ENCODE peak calls at places on chromosome 16, in eight cellular contexts. B is mammary epithelial cell, Z is psoas muscle, K is heart right ventricle, V is colonic mucosa, M is A549, I is gastrocnemius medialis, O is IMR-90. T is an unnamed sample.

GRCh38 chr16:51137097-51137496 is 14.0 kb downstream of the SALL1 start:
- DNase-seq in B (no peak), Z (no peak), K (no peak), V (no peak), M (no peak), I (no peak), O (no peak), T (no peak)

GRCh38 chr16:82082543-82083244 is 47.6 kb downstream of the HSD17B2 start:
- DNase-seq in B (peak; percentile 80), Z (no peak), K (no peak), V (no peak), M (peak; percentile 15), I (no peak), O (peak; percentile 52), T (no peak)

GRCh38 chr16:88302666-88303065 is 80.1 kb upstream of the ZNF469 start:
- DNase-seq in B (no peak), Z (peak; percentile 24), K (no peak), V (no peak), M (no peak), I (no peak), O (no peak), T (peak; percentile 37)

GRCh38 chr16:11843861-11844260 is 7.5 kb downstream of the RSL1D1 start:
- DNase-seq in B (no peak), Z (no peak), K (no peak), V (no peak), M (no peak), I (no peak), O (no peak), T (no peak)

GRCh38 chr16:8583199-8583598 is 7.1 kb downstream of the TMEM114 start:
- DNase-seq in B (peak; percentile 27), Z (no peak), K (no peak), V (no peak), M (no peak), I (no peak), O (peak; percentile 66), T (no peak)

GRCh38 chr16:10988164-10988803 is 43.9 kb downstream of the CLEC16A start:
- DNase-seq in B (no peak), Z (no peak), K (no peak), V (no peak), M (no peak), I (no peak), O (no peak), T (peak; percentile 64)

GRCh38 chr16:14458576-14458975 is 171.5 kb downstream of the PARN start:
- DNase-seq in B (no peak), Z (no peak), K (no peak), V (no peak), M (no peak), I (peak; percentile 57), O (no peak), T (no peak)

GRCh38 chr16:2486645-2487516 is 12.0 kb downstream of the TBC1D24 start:
- DNase-seq in B (no peak), Z (peak; percentile 79), K (peak; percentile 59), V (peak; percentile 64), M (no peak), I (peak; percentile 41), O (peak; percentile 23), T (peak; percentile 80)

GRCh38 chr16:88854306-88855111 is 2.2 kb downstream of the GALNS start:
- DNase-seq in B (no peak), Z (no peak), K (no peak), V (no peak), M (no peak), I (no peak), O (no peak), T (no peak)

GRCh38 chr16:22099256-22099975 is 7.1 kb downstream of the VWA3A start:
- DNase-seq in B (no peak), Z (no peak), K (no peak), V (no peak), M (no peak), I (no peak), O (no peak), T (no peak)

GRCh38 chr16:85361441-85362118 is 249.3 kb upstream of the CIBAR2 start:
- DNase-seq in B (no peak), Z (no peak), K (peak; percentile 62), V (peak; percentile 71), M (no peak), I (no peak), O (no peak), T (peak; percentile 85)

GRCh38 chr16:12084436-12084835 is 107.9 kb downstream of the SNX29 start:
- DNase-seq in B (no peak), Z (no peak), K (no peak), V (no peak), M (no peak), I (no peak), O (no peak), T (no peak)

GRCh38 chr16:58026139-58026704 is 668 bp downstream of the MMP15 start:
- DNase-seq in B (peak; percentile 59), Z (peak; percentile 80), K (peak; percentile 73), V (peak; percentile 55), M (peak; percentile 64), I (peak; percentile 34), O (peak; percentile 17), T (peak; percentile 82)

GRCh38 chr16:56600398-56600999 is 7.9 kb upstream of the MT2A start:
- DNase-seq in B (peak; percentile 48), Z (peak; percentile 28), K (no peak), V (no peak), M (peak; percentile 69), I (no peak), O (peak; percentile 66), T (no peak)

GRCh38 chr16:85924675-85925074 is 25.7 kb downstream of the IRF8 start:
- DNase-seq in B (peak; percentile 70), Z (no peak), K (no peak), V (no peak), M (no peak), I (no peak), O (no peak), T (no peak)

GRCh38 chr16:89711601-89712475 is 8.9 kb downstream of the VPS9D1 start:
- DNase-seq in B (peak; percentile 37), Z (no peak), K (peak; percentile 50), V (peak; percentile 68), M (peak; percentile 81), I (no peak), O (peak; percentile 50), T (peak; percentile 84)

GRCh38 chr16:89981414-89981813 is 32.9 kb downstream of the DEF8 start:
- DNase-seq in B (no peak), Z (no peak), K (no peak), V (no peak), M (no peak), I (no peak), O (no peak), T (no peak)

GRCh38 chr16:89862732-89863131 is 10.7 kb upstream of the TCF25 start:
- DNase-seq in B (no peak), Z (no peak), K (no peak), V (no peak), M (no peak), I (no peak), O (no peak), T (no peak)

GRCh38 chr16:71894921-71895678 is at the start of gene IST1:
- DNase-seq in B (peak; percentile 98), Z (peak; percentile 99), K (peak; percentile 98), V (peak; percentile 97), M (peak; percentile 99), I (peak; percentile 98), O (peak; percentile 99), T (peak; percentile 99)

DNA sequence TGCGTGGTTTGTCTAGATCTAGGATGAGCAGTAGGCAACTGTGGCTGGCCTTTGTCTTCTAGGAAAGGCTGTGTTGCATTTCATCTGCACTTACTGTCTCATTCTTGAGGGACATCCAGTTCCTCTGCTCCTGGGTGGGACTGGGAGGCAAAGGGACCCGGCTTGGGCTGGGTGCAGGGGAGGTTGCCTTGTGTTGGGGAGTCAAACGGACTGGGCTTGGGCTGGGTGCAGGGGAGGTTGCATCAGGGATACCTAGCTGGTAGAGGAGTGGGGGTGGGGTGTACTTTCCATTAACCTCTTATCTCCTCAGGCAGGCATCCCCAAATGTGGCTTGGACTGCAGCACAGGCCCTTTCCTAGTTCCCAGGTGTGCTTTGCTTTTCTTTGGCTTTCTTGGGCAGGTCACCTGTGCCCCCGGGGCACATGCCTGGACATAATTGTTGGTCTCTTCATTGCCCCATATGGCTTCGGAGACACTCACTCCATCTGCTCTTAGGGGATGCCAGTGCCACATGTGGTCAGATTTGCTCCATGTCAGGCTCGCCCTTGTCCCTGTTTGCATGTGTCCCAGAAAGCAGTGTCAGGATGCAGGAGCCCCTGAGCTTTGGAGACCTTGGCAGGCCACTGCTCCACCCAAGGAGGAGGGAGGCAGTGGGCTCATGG is 1682.9 kb downstream of the TP53TG3F start:
- DNase-seq in B (no peak), Z (no peak), K (no peak), V (no peak), M (no peak), I (no peak), O (no peak), T (no peak)
- H3K9me3 ChIP-seq in B (peaks cover 3% of the 10 kb centered on the region), Z (no peaks in the 10 kb centered on the region), K (peaks cover 22% of the 10 kb centered on the region), V (no peaks in the 10 kb centered on the region), M (peaks cover 5% of the 10 kb centered on the region), I (no peaks in the 10 kb centered on the region), O (peaks cover 48% of the 10 kb centered on the region), T (peaks cover 65% of the 10 kb centered on the region)

DNA sequence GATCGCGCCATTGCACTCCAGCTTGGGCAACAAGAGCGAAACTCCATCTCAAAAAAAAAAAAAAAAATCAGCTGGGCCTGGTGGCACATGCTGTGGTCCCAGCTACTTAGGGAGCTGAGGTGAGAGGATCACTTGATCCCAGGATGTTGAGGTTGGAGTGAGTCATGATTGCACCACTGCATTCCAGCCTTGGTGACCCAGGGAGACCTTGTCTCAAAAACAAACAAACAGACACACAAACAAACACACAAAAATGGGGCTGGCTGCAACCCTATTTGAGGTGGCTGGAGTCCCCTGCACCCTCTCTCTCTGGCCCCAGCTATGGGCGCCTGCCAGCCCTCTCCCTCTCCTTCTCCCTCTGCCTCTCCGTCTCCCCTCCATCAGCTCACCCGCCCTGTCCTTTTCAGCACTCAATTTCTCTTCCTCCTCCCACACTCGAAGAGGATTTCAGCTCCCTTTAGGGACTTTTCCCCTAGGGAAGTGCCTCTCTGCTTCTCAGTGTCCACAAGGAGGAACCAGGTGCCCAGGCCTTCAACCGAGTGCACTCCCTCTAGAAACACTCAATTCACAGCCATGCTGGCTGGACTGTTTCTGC is 17.5 kb upstream of the TFAP4 start:
- DNase-seq in B (peak; percentile 78), Z (peak; percentile 69), K (no peak), V (no peak), M (peak; percentile 95), I (peak; percentile 47), O (peak; percentile 66), T (no peak)
- TF ChIP-seq CTCF in B (peak; percentile 50), Z (no peak), K (no peak), V (no peak), M (no peak), I (no peak), O (peak; percentile 49), T (no peak)

GRCh38 chr16:27729516-27730304 is 179.8 kb downstream of the KATNIP start:
- DNase-seq in B (no peak), Z (peak; percentile 48), K (no peak), V (no peak), M (no peak), I (no peak), O (peak; percentile 55), T (peak; percentile 66)
- H3K27ac ChIP-seq in B (no peak overlapping the region), Z (no peak overlapping the region), K (no peak overlapping the region), V (no peak overlapping the region), M (no peak overlapping the region), I (no peak overlapping the region), O (no peak overlapping the region), T (no peak overlapping the region)

DNA sequence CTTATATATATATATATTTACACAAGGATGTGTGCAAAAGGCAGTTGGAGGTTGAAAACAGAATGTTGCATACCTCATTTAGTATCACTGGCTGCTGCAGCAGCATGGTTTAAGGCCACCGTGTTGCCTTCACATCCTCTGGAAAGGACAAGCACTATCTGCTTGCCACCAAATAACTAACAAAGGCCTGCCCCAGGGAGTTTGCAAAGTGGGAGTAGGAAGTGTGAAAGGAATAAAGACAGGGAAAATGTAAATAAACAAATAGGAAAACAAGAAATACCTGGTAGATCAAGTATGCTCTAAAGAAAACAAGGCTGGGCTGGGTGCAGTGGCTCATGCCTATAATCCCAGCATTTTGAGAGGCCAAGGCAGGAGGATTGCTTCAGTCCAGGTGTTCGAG is 33.5 kb upstream of the GFOD2 start:
- DNase-seq in B (no peak), Z (no peak), K (no peak), V (no peak), M (no peak), I (no peak), O (no peak), T (no peak)
- H3K9me3 ChIP-seq in B (no peaks in the 10 kb centered on the region), Z (no peaks in the 10 kb centered on the region), K (no peaks in the 10 kb centered on the region), V (no peaks in the 10 kb centered on the region), M (no peaks in the 10 kb centered on the region), I (no peaks in the 10 kb centered on the region), O (no peaks in the 10 kb centered on the region), T (no peaks in the 10 kb centered on the region)

T was measured in left lung.